ENCODE peak calls at places on chromosomes 5 and 9, in seven cellular contexts. One of them, this sample, is unnamed.

GRCh38 chr5:73853091-73853490 is 227.1 kb downstream of the ARHGEF28 start:
- DNase-seq in suprapubic skin: no peak
- DNase-seq in PC-3: peak
- DNase-seq in B cell: no peak
- DNase-seq in choroid plexus epithelial cell: peak
- DNase-seq in progenitor cell of endocrine pancreas: no peak
- DNase-seq in adrenal gland: no peak
- DNase-seq in this sample: no peak

GRCh38 chr9:5799314-5799713 is 33.6 kb downstream of the ERMP1 start:
- DNase-seq in suprapubic skin: no peak
- DNase-seq in PC-3: peak
- DNase-seq in B cell: peak
- DNase-seq in choroid plexus epithelial cell: peak
- DNase-seq in progenitor cell of endocrine pancreas: no peak
- DNase-seq in adrenal gland: peak
- DNase-seq in this sample: no peak

GRCh38 chr5:176654856-176655255 is 7.6 kb downstream of the TSPAN17 start:
- DNase-seq in suprapubic skin: no peak
- DNase-seq in PC-3: no peak
- DNase-seq in B cell: no peak
- DNase-seq in choroid plexus epithelial cell: no peak
- DNase-seq in progenitor cell of endocrine pancreas: no peak
- DNase-seq in adrenal gland: no peak
- DNase-seq in this sample: no peak

GRCh38 chr9:137028281-137029057 is 432 bp upstream of the ABCA2 start:
- DNase-seq in suprapubic skin: no peak
- DNase-seq in PC-3: peak
- DNase-seq in B cell: peak
- DNase-seq in choroid plexus epithelial cell: peak
- DNase-seq in progenitor cell of endocrine pancreas: peak
- DNase-seq in adrenal gland: peak
- DNase-seq in this sample: peak

GRCh38 chr5:150589791-150590601 is 50.5 kb upstream of the SYNPO start:
- DNase-seq in suprapubic skin: no peak
- DNase-seq in PC-3: no peak
- DNase-seq in B cell: peak
- DNase-seq in choroid plexus epithelial cell: peak
- DNase-seq in progenitor cell of endocrine pancreas: no peak
- DNase-seq in adrenal gland: no peak
- DNase-seq in this sample: peak

GRCh38 chr5:87572611-87573010 is 159.9 kb upstream of the CCNH start:
- DNase-seq in suprapubic skin: no peak
- DNase-seq in PC-3: no peak
- DNase-seq in B cell: no peak
- DNase-seq in choroid plexus epithelial cell: no peak
- DNase-seq in progenitor cell of endocrine pancreas: no peak
- DNase-seq in adrenal gland: no peak
- DNase-seq in this sample: no peak

GRCh38 chr9:4827224-4827623 is 34.5 kb downstream of the RCL1 start:
- DNase-seq in suprapubic skin: no peak
- DNase-seq in PC-3: no peak
- DNase-seq in B cell: no peak
- DNase-seq in choroid plexus epithelial cell: no peak
- DNase-seq in progenitor cell of endocrine pancreas: no peak
- DNase-seq in adrenal gland: no peak
- DNase-seq in this sample: no peak

GRCh38 chr9:70639853-70640814 is 225.7 kb upstream of the KLF9 start:
- DNase-seq in suprapubic skin: no peak
- DNase-seq in PC-3: peak
- DNase-seq in B cell: no peak
- DNase-seq in choroid plexus epithelial cell: peak
- DNase-seq in progenitor cell of endocrine pancreas: no peak
- DNase-seq in adrenal gland: no peak
- DNase-seq in this sample: no peak

GRCh38 chr5:64707191-64707590 is 16.9 kb downstream of the SHISAL2B start:
- DNase-seq in suprapubic skin: no peak
- DNase-seq in PC-3: no peak
- DNase-seq in B cell: no peak
- DNase-seq in choroid plexus epithelial cell: peak
- DNase-seq in progenitor cell of endocrine pancreas: no peak
- DNase-seq in adrenal gland: no peak
- DNase-seq in this sample: no peak

GRCh38 chr5:78791416-78792100 is 143.0 kb upstream of the LHFPL2 start:
- DNase-seq in suprapubic skin: no peak
- DNase-seq in PC-3: no peak
- DNase-seq in B cell: no peak
- DNase-seq in choroid plexus epithelial cell: no peak
- DNase-seq in progenitor cell of endocrine pancreas: no peak
- DNase-seq in adrenal gland: no peak
- DNase-seq in this sample: no peak

GRCh38 chr5:164353155-164353554 is 847.7 kb downstream of the MAT2B start:
- DNase-seq in suprapubic skin: no peak
- DNase-seq in PC-3: no peak
- DNase-seq in B cell: no peak
- DNase-seq in choroid plexus epithelial cell: peak
- DNase-seq in progenitor cell of endocrine pancreas: no peak
- DNase-seq in adrenal gland: no peak
- DNase-seq in this sample: no peak

GRCh38 chr9:22116751-22117150 is 107.6 kb upstream of the CDKN2B start:
- DNase-seq in suprapubic skin: no peak
- DNase-seq in PC-3: no peak
- DNase-seq in B cell: no peak
- DNase-seq in choroid plexus epithelial cell: no peak
- DNase-seq in progenitor cell of endocrine pancreas: no peak
- DNase-seq in adrenal gland: no peak
- DNase-seq in this sample: no peak

GRCh38 chr9:123725389-123725788 is 204.5 kb downstream of the DENND1A start:
- DNase-seq in suprapubic skin: no peak
- DNase-seq in PC-3: no peak
- DNase-seq in B cell: no peak
- DNase-seq in choroid plexus epithelial cell: peak
- DNase-seq in progenitor cell of endocrine pancreas: no peak
- DNase-seq in adrenal gland: no peak
- DNase-seq in this sample: no peak

GRCh38 chr9:15572200-15572599 is 19.4 kb downstream of the CCDC171 start:
- DNase-seq in suprapubic skin: no peak
- DNase-seq in PC-3: no peak
- DNase-seq in B cell: no peak
- DNase-seq in choroid plexus epithelial cell: peak
- DNase-seq in progenitor cell of endocrine pancreas: no peak
- DNase-seq in adrenal gland: no peak
- DNase-seq in this sample: no peak

GRCh38 chr5:16345454-16345853 is 120.1 kb downstream of the ZNF622 start:
- DNase-seq in suprapubic skin: no peak
- DNase-seq in PC-3: peak
- DNase-seq in B cell: no peak
- DNase-seq in choroid plexus epithelial cell: no peak
- DNase-seq in progenitor cell of endocrine pancreas: no peak
- DNase-seq in adrenal gland: no peak
- DNase-seq in this sample: no peak

GRCh38 chr5:172373680-172374079 is 80.6 kb downstream of the SH3PXD2B start:
- DNase-seq in suprapubic skin: no peak
- DNase-seq in PC-3: no peak
- DNase-seq in B cell: no peak
- DNase-seq in choroid plexus epithelial cell: no peak
- DNase-seq in progenitor cell of endocrine pancreas: no peak
- DNase-seq in adrenal gland: no peak
- DNase-seq in this sample: no peak

GRCh38 chr9:12923472-12924009 is 148.7 kb downstream of the LURAP1L start:
- DNase-seq in suprapubic skin: no peak
- DNase-seq in PC-3: no peak
- DNase-seq in B cell: no peak
- DNase-seq in choroid plexus epithelial cell: peak
- DNase-seq in progenitor cell of endocrine pancreas: no peak
- DNase-seq in adrenal gland: no peak
- DNase-seq in this sample: no peak

GRCh38 chr5:36662291-36662851 is 56.0 kb downstream of the SLC1A3 start:
- DNase-seq in suprapubic skin: no peak
- DNase-seq in PC-3: no peak
- DNase-seq in B cell: no peak
- DNase-seq in choroid plexus epithelial cell: no peak
- DNase-seq in progenitor cell of endocrine pancreas: no peak
- DNase-seq in adrenal gland: no peak
- DNase-seq in this sample: no peak

GRCh38 chr5:74412064-74412463 is 228.5 kb downstream of the ENC1 start:
- DNase-seq in suprapubic skin: no peak
- DNase-seq in PC-3: no peak
- DNase-seq in B cell: no peak
- DNase-seq in choroid plexus epithelial cell: no peak
- DNase-seq in progenitor cell of endocrine pancreas: no peak
- DNase-seq in adrenal gland: no peak
- DNase-seq in this sample: no peak

GRCh38 chr9:33443504-33444154 is 3.8 kb downstream of the AQP3 start:
- DNase-seq in suprapubic skin: no peak
- DNase-seq in PC-3: no peak
- DNase-seq in B cell: no peak
- DNase-seq in choroid plexus epithelial cell: no peak
- DNase-seq in progenitor cell of endocrine pancreas: no peak
- DNase-seq in adrenal gland: no peak
- DNase-seq in this sample: no peak

GRCh38 chr5:180612683-180613082 is 21.4 kb upstream of the SCGB3A1 start:
- DNase-seq in suprapubic skin: no peak
- DNase-seq in PC-3: no peak
- DNase-seq in B cell: no peak
- DNase-seq in choroid plexus epithelial cell: no peak
- DNase-seq in progenitor cell of endocrine pancreas: no peak
- DNase-seq in adrenal gland: no peak
- DNase-seq in this sample: no peak

DNA sequence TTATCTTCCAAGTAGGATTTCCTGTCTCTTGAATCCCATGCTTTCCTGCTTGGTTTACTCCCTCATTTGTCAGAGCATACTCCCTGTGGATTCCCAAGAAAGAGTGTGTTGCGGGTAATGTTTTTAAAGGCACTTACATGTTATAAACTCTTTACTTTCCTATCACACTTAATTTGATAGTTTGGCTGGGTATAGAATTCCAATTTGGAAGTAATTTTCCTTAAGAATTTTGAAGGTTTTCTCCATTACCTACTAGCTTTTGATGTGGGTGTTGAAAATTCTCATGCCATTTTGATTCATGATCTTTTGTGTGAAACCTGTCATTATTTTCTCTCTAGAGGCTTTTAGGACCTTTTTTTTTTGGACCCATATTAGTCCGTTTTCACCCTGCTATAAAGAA is 47.2 kb upstream of the PITX1 start:
- DNase-seq in suprapubic skin: no peak
- DNase-seq in PC-3: no peak
- DNase-seq in B cell: no peak
- DNase-seq in choroid plexus epithelial cell: no peak
- DNase-seq in progenitor cell of endocrine pancreas: no peak
- DNase-seq in adrenal gland: no peak
- DNase-seq in this sample: no peak
- TF ChIP-seq CTCF in suprapubic skin: no peak
- TF ChIP-seq CTCF in PC-3: no peak
- TF ChIP-seq CTCF in B cell: no peak
- TF ChIP-seq CTCF in choroid plexus epithelial cell: no peak
- TF ChIP-seq CTCF in progenitor cell of endocrine pancreas: no peak
- TF ChIP-seq CTCF in adrenal gland: no peak
- TF ChIP-seq CTCF in this sample: no peak

GRCh38 chr9:37364751-37365360 is 57.6 kb upstream of the GRHPR start:
- DNase-seq in suprapubic skin: no peak
- DNase-seq in PC-3: peak
- DNase-seq in B cell: no peak
- DNase-seq in choroid plexus epithelial cell: no peak
- DNase-seq in progenitor cell of endocrine pancreas: no peak
- DNase-seq in adrenal gland: no peak
- DNase-seq in this sample: no peak
- TF ChIP-seq CTCF in suprapubic skin: no peak
- TF ChIP-seq CTCF in PC-3: no peak
- TF ChIP-seq CTCF in B cell: peak
- TF ChIP-seq CTCF in choroid plexus epithelial cell: peak
- TF ChIP-seq CTCF in progenitor cell of endocrine pancreas: no peak
- TF ChIP-seq CTCF in adrenal gland: no peak
- TF ChIP-seq CTCF in this sample: no peak

GRCh38 chr9:128191406-128192046 is at the start of gene CIZ1:
- DNase-seq in suprapubic skin: peak
- DNase-seq in PC-3: peak
- DNase-seq in B cell: peak
- DNase-seq in choroid plexus epithelial cell: peak
- DNase-seq in progenitor cell of endocrine pancreas: peak
- DNase-seq in adrenal gland: peak
- DNase-seq in this sample: peak

GRCh38 chr9:128190516-128191405 is 611 bp downstream of the CIZ1 start:
- DNase-seq in suprapubic skin: no peak
- DNase-seq in PC-3: no peak
- DNase-seq in B cell: peak
- DNase-seq in choroid plexus epithelial cell: no peak
- DNase-seq in progenitor cell of endocrine pancreas: no peak
- DNase-seq in adrenal gland: peak
- DNase-seq in this sample: no peak

GRCh38 chr9:128193469-128194096 is 2.2 kb upstream of the CIZ1 start:
- DNase-seq in suprapubic skin: no peak
- DNase-seq in PC-3: no peak
- DNase-seq in B cell: no peak
- DNase-seq in choroid plexus epithelial cell: no peak
- DNase-seq in progenitor cell of endocrine pancreas: no peak
- DNase-seq in adrenal gland: no peak
- DNase-seq in this sample: no peak

GRCh38 chr9:128190013-128190412 is 1.4 kb downstream of the CIZ1 start:
- DNase-seq in suprapubic skin: no peak
- DNase-seq in PC-3: no peak
- DNase-seq in B cell: no peak
- DNase-seq in choroid plexus epithelial cell: no peak
- DNase-seq in progenitor cell of endocrine pancreas: no peak
- DNase-seq in adrenal gland: no peak
- DNase-seq in this sample: no peak

DNA sequence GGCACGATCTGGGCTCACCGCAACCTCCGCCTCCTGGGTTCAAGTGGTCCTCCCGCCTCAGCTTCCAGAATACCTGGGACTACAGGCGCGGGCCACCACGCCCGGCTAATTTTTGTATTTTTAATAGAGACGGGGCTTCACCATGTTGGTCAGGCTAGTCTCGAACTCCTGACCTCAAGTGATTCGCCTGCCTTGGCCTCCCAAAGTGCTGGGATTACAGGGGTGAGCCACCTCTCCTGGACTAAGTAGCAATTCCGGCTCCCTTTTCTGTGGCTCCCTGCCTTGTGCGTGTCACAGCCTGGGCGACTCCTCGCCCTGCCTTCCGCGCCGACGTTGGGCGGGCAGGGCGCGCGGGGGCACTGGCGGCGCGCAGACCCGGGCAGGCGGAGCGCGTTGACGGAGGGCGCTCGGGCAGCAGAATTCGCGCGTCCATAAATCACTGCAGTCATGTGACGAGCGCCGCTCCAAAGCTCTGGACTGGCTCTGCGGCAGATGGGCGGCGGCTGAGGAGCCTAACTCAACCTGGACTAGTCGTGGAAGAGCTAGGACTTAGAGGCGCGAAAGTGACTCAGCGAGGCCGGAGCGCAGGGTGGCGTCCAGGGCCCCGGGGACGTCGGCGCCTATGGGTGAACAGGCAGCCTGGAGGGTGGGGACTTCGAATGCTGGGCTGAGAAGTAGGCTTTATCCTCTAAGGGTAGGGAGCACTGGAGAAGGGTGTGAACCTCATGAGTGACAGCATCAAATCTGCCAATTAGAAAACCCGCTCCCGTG is 1.4 kb upstream of the CIZ1 start:
- DNase-seq in suprapubic skin: peak
- DNase-seq in PC-3: peak
- DNase-seq in B cell: peak
- DNase-seq in choroid plexus epithelial cell: peak
- DNase-seq in progenitor cell of endocrine pancreas: no peak
- DNase-seq in adrenal gland: peak
- DNase-seq in this sample: peak
- TF ChIP-seq CTCF in suprapubic skin: no peak
- TF ChIP-seq CTCF in PC-3: peak
- TF ChIP-seq CTCF in B cell: peak
- TF ChIP-seq CTCF in choroid plexus epithelial cell: no peak
- TF ChIP-seq CTCF in progenitor cell of endocrine pancreas: no peak
- TF ChIP-seq CTCF in adrenal gland: no peak
- TF ChIP-seq CTCF in this sample: no peak

GRCh38 chr5:53820802-53821171 is 260.3 kb downstream of the NDUFS4 start:
- DNase-seq in suprapubic skin: no peak
- DNase-seq in PC-3: no peak
- DNase-seq in B cell: no peak
- DNase-seq in choroid plexus epithelial cell: no peak
- DNase-seq in progenitor cell of endocrine pancreas: no peak
- DNase-seq in adrenal gland: no peak
- DNase-seq in this sample: no peak
- TF ChIP-seq CTCF in suprapubic skin: no peak
- TF ChIP-seq CTCF in PC-3: no peak
- TF ChIP-seq CTCF in B cell: no peak
- TF ChIP-seq CTCF in choroid plexus epithelial cell: no peak
- TF ChIP-seq CTCF in progenitor cell of endocrine pancreas: no peak
- TF ChIP-seq CTCF in adrenal gland: no peak
- TF ChIP-seq CTCF in this sample: no peak

This sample was measured in stomach.